ENCODE peak calls at places on chromosomes 16 and 17, in six cellular contexts. One of them, this sample, is unnamed.

GRCh38 chr17:63024716-63025115 is 58.7 kb downstream of the TANC2 start:
- DNase-seq in GM12878: no peak
- DNase-seq in K562: no peak
- DNase-seq in IMR-90: peak
- DNase-seq in HepG2: no peak
- DNase-seq in A549: no peak
- DNase-seq in this sample: no peak

GRCh38 chr16:24853830-24854229 is 8.1 kb downstream of the SLC5A11 start:
- DNase-seq in A549: peak
- DNase-seq in K562: no peak
- DNase-seq in GM12878: no peak
- DNase-seq in IMR-90: peak
- DNase-seq in HepG2: no peak
- DNase-seq in this sample: peak

GRCh38 chr17:28756025-28756804 is 12.4 kb downstream of the TRAF4 start:
- DNase-seq in IMR-90: no peak
- DNase-seq in HepG2: no peak
- DNase-seq in K562: no peak
- DNase-seq in A549: no peak
- DNase-seq in GM12878: no peak
- DNase-seq in this sample: no peak

GRCh38 chr16:52547001-52547833 is at the start of gene TOX3:
- DNase-seq in A549: no peak
- DNase-seq in HepG2: no peak
- DNase-seq in K562: no peak
- DNase-seq in IMR-90: no peak
- DNase-seq in GM12878: no peak
- DNase-seq in this sample: peak

GRCh38 chr17:74390680-74391653 is 23.7 kb downstream of the GPR142 start:
- DNase-seq in IMR-90: no peak
- DNase-seq in GM12878: no peak
- DNase-seq in A549: no peak
- DNase-seq in HepG2: no peak
- DNase-seq in K562: no peak
- DNase-seq in this sample: no peak

GRCh38 chr16:55901756-55902155 is 26.6 kb upstream of the CES5A start:
- DNase-seq in IMR-90: no peak
- DNase-seq in K562: no peak
- DNase-seq in A549: no peak
- DNase-seq in GM12878: no peak
- DNase-seq in HepG2: no peak
- DNase-seq in this sample: no peak

GRCh38 chr16:56211471-56211944 is 20.2 kb downstream of the GNAO1 start:
- DNase-seq in HepG2: no peak
- DNase-seq in K562: no peak
- DNase-seq in IMR-90: no peak
- DNase-seq in A549: no peak
- DNase-seq in GM12878: no peak
- DNase-seq in this sample: no peak

GRCh38 chr16:1651055-1651454 is 27.0 kb upstream of the JPT2 start:
- DNase-seq in HepG2: no peak
- DNase-seq in IMR-90: no peak
- DNase-seq in GM12878: no peak
- DNase-seq in A549: no peak
- DNase-seq in K562: no peak
- DNase-seq in this sample: no peak

GRCh38 chr17:26765860-26766709 is 527.8 kb upstream of the WSB1 start:
- DNase-seq in GM12878: no peak
- DNase-seq in IMR-90: no peak
- DNase-seq in A549: no peak
- DNase-seq in K562: no peak
- DNase-seq in HepG2: no peak
- DNase-seq in this sample: peak

GRCh38 chr17:42774066-42774750 is 959 bp downstream of the VPS25 start:
- DNase-seq in K562: no peak
- DNase-seq in A549: no peak
- DNase-seq in GM12878: no peak
- DNase-seq in HepG2: peak
- DNase-seq in IMR-90: peak
- DNase-seq in this sample: no peak

GRCh38 chr17:72118588-72119279 is 2.1 kb upstream of the SOX9 start:
- DNase-seq in K562: peak
- DNase-seq in A549: peak
- DNase-seq in HepG2: peak
- DNase-seq in GM12878: peak
- DNase-seq in IMR-90: peak
- DNase-seq in this sample: peak

GRCh38 chr17:41519501-41520224 is 973 bp upstream of the KRT15 start:
- DNase-seq in HepG2: no peak
- DNase-seq in A549: no peak
- DNase-seq in K562: peak
- DNase-seq in IMR-90: no peak
- DNase-seq in GM12878: no peak
- DNase-seq in this sample: no peak

GRCh38 chr17:60135951-60136666 is 13.7 kb upstream of the CA4 start:
- DNase-seq in IMR-90: no peak
- DNase-seq in GM12878: no peak
- DNase-seq in HepG2: no peak
- DNase-seq in A549: no peak
- DNase-seq in K562: no peak
- DNase-seq in this sample: no peak

GRCh38 chr17:52827526-52827925 is 669.0 kb upstream of the CA10 start:
- DNase-seq in K562: no peak
- DNase-seq in IMR-90: no peak
- DNase-seq in HepG2: peak
- DNase-seq in GM12878: no peak
- DNase-seq in A549: no peak
- DNase-seq in this sample: no peak

GRCh38 chr16:72749091-72749490 is 298.8 kb downstream of the ZFHX3 start:
- DNase-seq in GM12878: no peak
- DNase-seq in IMR-90: no peak
- DNase-seq in A549: no peak
- DNase-seq in K562: no peak
- DNase-seq in HepG2: no peak
- DNase-seq in this sample: no peak

GRCh38 chr17:58641937-58642336 is 49.9 kb downstream of the TEX14 start:
- DNase-seq in A549: no peak
- DNase-seq in GM12878: no peak
- DNase-seq in HepG2: no peak
- DNase-seq in K562: no peak
- DNase-seq in IMR-90: no peak
- DNase-seq in this sample: no peak

GRCh38 chr17:64178011-64178825 is 48.3 kb upstream of the ERN1 start:
- DNase-seq in IMR-90: peak
- DNase-seq in GM12878: no peak
- DNase-seq in K562: no peak
- DNase-seq in HepG2: peak
- DNase-seq in A549: no peak
- DNase-seq in this sample: peak

GRCh38 chr16:37511-37910 is 15.9 kb downstream of the POLR3K start:
- DNase-seq in K562: no peak
- DNase-seq in IMR-90: no peak
- DNase-seq in GM12878: no peak
- DNase-seq in A549: no peak
- DNase-seq in HepG2: no peak
- DNase-seq in this sample: no peak

GRCh38 chr16:83859265-83859664 is 39.6 kb upstream of the MLYCD start:
- DNase-seq in GM12878: no peak
- DNase-seq in HepG2: no peak
- DNase-seq in K562: no peak
- DNase-seq in IMR-90: no peak
- DNase-seq in A549: no peak
- DNase-seq in this sample: no peak

GRCh38 chr17:83196088-83196765 is 116.8 kb downstream of the METRNL start:
- DNase-seq in GM12878: no peak
- DNase-seq in K562: no peak
- DNase-seq in IMR-90: peak
- DNase-seq in HepG2: no peak
- DNase-seq in A549: no peak
- DNase-seq in this sample: no peak

GRCh38 chr17:61245706-61246135 is 153.9 kb upstream of the TBX2 start:
- DNase-seq in K562: no peak
- DNase-seq in A549: no peak
- DNase-seq in GM12878: no peak
- DNase-seq in HepG2: no peak
- DNase-seq in IMR-90: no peak
- DNase-seq in this sample: no peak

GRCh38 chr17:61249649-61250301 is 149.9 kb upstream of the TBX2 start:
- DNase-seq in IMR-90: no peak
- DNase-seq in HepG2: no peak
- DNase-seq in A549: no peak
- DNase-seq in K562: no peak
- DNase-seq in GM12878: no peak
- DNase-seq in this sample: no peak

GRCh38 chr17:61247438-61247837 is 152.2 kb upstream of the TBX2 start:
- DNase-seq in A549: no peak
- DNase-seq in K562: no peak
- DNase-seq in HepG2: no peak
- DNase-seq in IMR-90: peak
- DNase-seq in GM12878: no peak
- DNase-seq in this sample: no peak

GRCh38 chr17:61251939-61252865 is 147.4 kb upstream of the TBX2 start:
- DNase-seq in A549: no peak
- DNase-seq in HepG2: no peak
- DNase-seq in GM12878: no peak
- DNase-seq in K562: no peak
- DNase-seq in IMR-90: peak
- DNase-seq in this sample: peak

DNA sequence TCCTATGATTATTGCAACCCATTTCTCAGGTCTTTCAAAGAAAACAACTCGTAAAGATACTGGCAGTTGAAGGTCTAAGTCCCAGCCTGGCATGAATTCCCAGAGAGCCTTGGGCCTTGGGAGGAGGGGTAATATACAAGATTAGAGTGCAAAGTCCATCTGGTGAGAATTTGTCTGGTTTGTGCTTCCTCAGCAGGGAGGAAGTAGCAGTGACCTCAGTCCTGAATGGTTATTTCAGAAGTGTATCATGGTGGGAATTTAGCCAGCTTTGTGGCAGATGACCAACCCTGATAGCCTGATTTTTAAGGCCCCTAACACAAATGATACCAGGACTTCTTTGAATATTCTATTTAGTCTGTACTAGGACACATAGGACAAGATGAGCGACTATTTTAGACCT is 151.2 kb upstream of the TBX2 start:
- DNase-seq in IMR-90: peak
- DNase-seq in A549: no peak
- DNase-seq in HepG2: peak
- DNase-seq in GM12878: no peak
- DNase-seq in K562: no peak
- DNase-seq in this sample: peak
- TF ChIP-seq SMC3 in IMR-90: no peak
- TF ChIP-seq SMC3 in A549: no peak
- TF ChIP-seq SMC3 in HepG2: no peak
- TF ChIP-seq SMC3 in GM12878: no peak
- TF ChIP-seq SMC3 in K562: no peak
- TF ChIP-seq SMC3 in this sample: no peak

DNA sequence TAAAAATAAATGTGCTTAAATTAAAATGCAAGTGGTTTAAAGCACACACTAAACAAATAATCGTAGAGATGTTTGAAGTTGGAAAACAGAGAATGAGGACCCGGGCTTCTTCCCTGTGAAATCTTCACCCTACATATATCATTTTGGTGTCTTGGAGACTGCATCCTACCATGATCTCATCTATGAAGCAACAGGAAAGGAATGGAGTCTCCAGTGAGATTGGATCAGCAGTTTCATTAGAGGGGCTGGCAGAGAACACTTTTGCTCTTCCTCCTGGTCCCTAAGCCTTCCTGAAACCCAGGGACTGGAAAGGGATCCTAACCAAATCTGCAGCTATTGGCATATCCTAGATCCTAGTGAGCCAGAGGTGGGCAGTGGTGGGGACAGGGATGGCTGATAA is 85.0 kb downstream of the GRIN2A start:
- DNase-seq in K562: no peak
- DNase-seq in A549: no peak
- DNase-seq in HepG2: no peak
- DNase-seq in IMR-90: no peak
- DNase-seq in GM12878: no peak
- DNase-seq in this sample: no peak
- TF ChIP-seq SMC3 in K562: no peak
- TF ChIP-seq SMC3 in A549: no peak
- TF ChIP-seq SMC3 in HepG2: no peak
- TF ChIP-seq SMC3 in IMR-90: no peak
- TF ChIP-seq SMC3 in GM12878: no peak
- TF ChIP-seq SMC3 in this sample: no peak

DNA sequence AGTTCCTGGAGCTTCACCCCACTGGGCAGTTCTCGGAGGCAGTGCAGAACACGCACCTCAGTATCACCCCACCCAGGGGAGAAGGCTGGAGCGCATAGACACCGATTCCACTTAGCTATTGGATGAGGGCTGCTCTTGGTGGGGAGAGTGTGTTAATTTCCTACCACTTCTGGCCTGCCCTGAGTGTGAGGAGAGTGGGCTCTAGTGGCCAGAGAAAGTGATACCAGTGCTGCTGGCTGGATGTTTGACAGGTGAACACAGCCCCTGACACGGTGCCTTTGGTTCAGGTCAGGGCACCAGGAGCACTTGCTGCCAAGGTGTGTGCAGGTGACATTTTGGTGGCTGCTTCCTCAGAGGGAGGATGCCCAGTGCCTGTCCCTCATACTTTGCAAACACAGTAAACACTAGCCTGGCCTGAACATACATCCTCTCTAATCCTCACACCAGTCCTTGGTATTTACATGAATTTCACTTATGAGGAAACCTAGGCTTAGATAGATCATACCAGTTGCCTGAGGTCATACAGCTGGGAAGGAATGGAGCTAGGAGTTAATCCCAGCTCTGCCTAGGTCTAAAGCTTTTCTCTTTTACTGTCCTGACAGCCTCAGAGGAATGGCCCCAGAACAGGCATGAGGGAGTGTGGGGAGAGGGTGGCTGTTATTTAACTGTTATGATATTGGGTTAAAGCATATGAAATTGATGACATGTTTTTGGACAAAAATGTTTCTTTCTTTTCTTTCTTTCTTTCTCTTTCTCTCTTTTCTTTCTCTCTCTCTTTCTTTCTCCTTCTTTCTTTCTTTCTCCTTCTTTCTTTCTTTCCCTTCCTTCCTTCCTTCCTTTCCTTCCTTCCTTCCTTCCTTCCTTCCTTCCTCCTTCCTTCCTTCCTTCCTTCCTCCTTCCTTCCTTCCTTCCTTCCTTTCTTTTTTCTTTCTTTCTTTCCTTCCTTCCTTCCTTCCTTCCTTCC is 21.0 kb upstream of the ITGAX start:
- DNase-seq in K562: peak
- DNase-seq in HepG2: peak
- DNase-seq in IMR-90: peak
- DNase-seq in A549: peak
- DNase-seq in GM12878: no peak
- DNase-seq in this sample: peak
- TF ChIP-seq SMC3 in K562: peak
- TF ChIP-seq SMC3 in HepG2: peak
- TF ChIP-seq SMC3 in IMR-90: no peak
- TF ChIP-seq SMC3 in A549: peak
- TF ChIP-seq SMC3 in GM12878: peak
- TF ChIP-seq SMC3 in this sample: no peak

GRCh38 chr17:15108992-15109391 is 156.1 kb downstream of the PMP22 start:
- DNase-seq in IMR-90: no peak
- DNase-seq in A549: no peak
- DNase-seq in GM12878: no peak
- DNase-seq in HepG2: no peak
- DNase-seq in K562: no peak
- DNase-seq in this sample: no peak

GRCh38 chr17:15109608-15110007 is 155.5 kb downstream of the PMP22 start:
- DNase-seq in IMR-90: no peak
- DNase-seq in A549: no peak
- DNase-seq in GM12878: no peak
- DNase-seq in K562: peak
- DNase-seq in HepG2: no peak
- DNase-seq in this sample: no peak

GRCh38 chr17:15112881-15113617 is 152.1 kb downstream of the PMP22 start:
- DNase-seq in A549: no peak
- DNase-seq in HepG2: no peak
- DNase-seq in GM12878: no peak
- DNase-seq in IMR-90: peak
- DNase-seq in K562: no peak
- DNase-seq in this sample: no peak
- TF ChIP-seq SMC3 in A549: no peak
- TF ChIP-seq SMC3 in HepG2: no peak
- TF ChIP-seq SMC3 in GM12878: no peak
- TF ChIP-seq SMC3 in IMR-90: no peak
- TF ChIP-seq SMC3 in K562: no peak
- TF ChIP-seq SMC3 in this sample: no peak

This sample was measured in SK-N-SH.